ENCODE peak calls at places on chromosome 1, in ten cellular contexts. D is uterus; Z is NCI-H69; T is LoVo; B is DMS153; V is adrenal gland; M is left ventricle myocardium inferior; Y is stimulated activated CD4-positive, alpha-beta T cell treated with anti-CD3 and anti-CD28 coated beads, Interleukin-2, amount 100 ng/mL, for 48 hours; P is AG08395; Q is effector memory CD8-positive, alpha-beta T cell. K is an unnamed sample.

GRCh38 chr1:200901350-200901749 is 6.7 kb downstream of the INAVA start:
- DNase-seq in P (no peak), T (no peak), M (no peak), Z (no peak), V (no peak), Q (no peak), Y (no peak), D (no peak), B (no peak), K (no peak)

GRCh38 chr1:84982395-84982794 is 14.5 kb downstream of the MCOLN2 start:
- DNase-seq in Y (no peak), B (no peak), T (no peak), Z (no peak), D (no peak), P (no peak), V (no peak), Q (no peak), M (no peak), K (no peak)

GRCh38 chr1:24928631-24929090 is 1.4 kb downstream of the RUNX3 start:
- DNase-seq in Z (no peak), V (no peak), P (peak; percentile 27), Y (no peak), D (no peak), B (no peak), T (no peak), M (no peak), Q (no peak), K (no peak)

GRCh38 chr1:228408041-228408868 is 1.6 kb upstream of the TRIM11 start:
- DNase-seq in M (no peak), Q (no peak), V (peak; percentile 50), B (no peak), D (no peak), T (no peak), P (no peak), Y (no peak), Z (no peak), K (no peak)

GRCh38 chr1:154329551-154330131 is 4.3 kb downstream of the ATP8B2 start:
- DNase-seq in D (no peak), B (no peak), P (no peak), M (no peak), V (no peak), Z (peak; percentile 53), Q (no peak), Y (no peak), T (no peak), K (no peak)

GRCh38 chr1:111139234-111139955 is 498 bp downstream of the DRAM2 start:
- DNase-seq in Y (peak; percentile 19), D (peak; percentile 17), P (peak; percentile 36), T (peak; percentile 66), M (peak; percentile 40), B (peak; percentile 64), Z (peak; percentile 86), Q (no peak), V (peak; percentile 72), K (peak; percentile 63)

GRCh38 chr1:160608514-160608913 is 29.2 kb upstream of the CD84 start:
- DNase-seq in M (no peak), Y (no peak), Q (no peak), B (no peak), Z (no peak), V (no peak), P (no peak), T (no peak), D (no peak), K (no peak)

GRCh38 chr1:20376880-20377494 is 86.3 kb downstream of the VWA5B1 start:
- DNase-seq in V (peak; percentile 86), M (peak; percentile 32), Q (peak; percentile 62), P (peak; percentile 72), T (peak; percentile 54), B (peak; percentile 48), Z (peak; percentile 37), Y (peak; percentile 66), D (no peak), K (peak; percentile 46)

GRCh38 chr1:110150330-110151174 is at the start of gene SLC6A17:
- DNase-seq in D (no peak), B (no peak), Y (peak; percentile 47), V (peak; percentile 86), T (no peak), Z (peak; percentile 78), P (peak; percentile 77), Q (no peak), M (no peak), K (no peak)

GRCh38 chr1:109185990-109186703 is 27.6 kb upstream of the SARS1 start:
- DNase-seq in D (no peak), V (no peak), Q (no peak), M (no peak), P (no peak), Y (no peak), Z (peak; percentile 49), B (no peak), T (no peak), K (no peak)

GRCh38 chr1:3169621-3170356 is 100.8 kb downstream of the PRDM16 start:
- DNase-seq in P (no peak), Y (no peak), B (no peak), T (no peak), Q (no peak), V (no peak), D (no peak), M (no peak), Z (no peak), K (no peak)

GRCh38 chr1:64616039-64616438 is 128.8 kb upstream of the RAVER2 start:
- DNase-seq in M (no peak), B (no peak), Q (no peak), P (no peak), Y (no peak), T (no peak), D (no peak), V (no peak), Z (no peak), K (no peak)

GRCh38 chr1:100752806-100753205 is 33.3 kb downstream of the VCAM1 start:
- DNase-seq in Y (no peak), P (no peak), M (no peak), T (no peak), V (no peak), B (no peak), Z (no peak), D (no peak), Q (no peak), K (no peak)

GRCh38 chr1:227961651-227962050 is 13.9 kb upstream of the WNT9A start:
- DNase-seq in M (no peak), T (no peak), D (no peak), B (no peak), Y (no peak), V (no peak), P (no peak), Q (no peak), Z (no peak), K (no peak)

GRCh38 chr1:243620096-243620495 is 229.9 kb downstream of the AKT3 start:
- DNase-seq in D (no peak), Y (no peak), Z (no peak), T (no peak), M (no peak), Q (no peak), B (no peak), V (no peak), P (no peak), K (no peak)

GRCh38 chr1:38859561-38860463 is at the start of gene RRAGC:
- DNase-seq in M (peak; percentile 100), T (peak; percentile 97), Q (peak; percentile 97), D (peak; percentile 99), V (peak; percentile 100), Y (peak; percentile 97), Z (peak; percentile 96), B (peak; percentile 99), P (peak; percentile 100), K (peak; percentile 100)

GRCh38 chr1:17020502-17020901 is 8.8 kb upstream of the ATP13A2 start:
- DNase-seq in B (no peak), Z (no peak), P (no peak), Y (no peak), M (no peak), Q (no peak), T (no peak), D (no peak), V (peak; percentile 25), K (no peak)

GRCh38 chr1:225835752-225836151 is 25.8 kb downstream of the EPHX1 start:
- DNase-seq in T (no peak), D (peak; percentile 74), M (peak; percentile 82), Z (peak; percentile 14), V (peak; percentile 89), P (peak; percentile 26), B (no peak), Y (no peak), Q (no peak), K (no peak)